ENCODE peak calls at places on chromosomes 2 and 18, in five cellular contexts. One of them, this sample, is unnamed.
A peak's percentile ranks its signal among the peaks of the same experiment; 100 is the strongest.

GRCh38 chr2:144535300-144535699 is 15.4 kb upstream of the ZEB2 start:
- ATAC-seq in HepG2: no peak
- ATAC-seq in K562: no peak
- ATAC-seq in A549: no peak
- ATAC-seq in upper lobe of left lung: no peak
- ATAC-seq in this sample: no peak

GRCh38 chr18:27959101-27959500 is 217.8 kb downstream of the CDH2 start:
- ATAC-seq in HepG2: no peak
- ATAC-seq in K562: no peak
- ATAC-seq in A549: no peak
- ATAC-seq in upper lobe of left lung: no peak
- ATAC-seq in this sample: no peak

GRCh38 chr2:46387292-46387691 is 90.1 kb downstream of the EPAS1 start:
- ATAC-seq in HepG2: no peak
- ATAC-seq in K562: no peak
- ATAC-seq in A549: no peak
- ATAC-seq in upper lobe of left lung: no peak
- ATAC-seq in this sample: no peak

GRCh38 chr2:168371273-168371992 is 84.6 kb upstream of the CERS6 start:
- ATAC-seq in HepG2: no peak
- ATAC-seq in K562: no peak
- ATAC-seq in A549: no peak
- ATAC-seq in upper lobe of left lung: no peak
- ATAC-seq in this sample: no peak

GRCh38 chr18:57437782-57438668 is 2.9 kb downstream of the ONECUT2 start:
- ATAC-seq in HepG2: peak; percentile 80
- ATAC-seq in K562: no peak
- ATAC-seq in A549: peak; percentile 90
- ATAC-seq in upper lobe of left lung: peak; percentile 28
- ATAC-seq in this sample: no peak

GRCh38 chr2:85994421-85994777 is 105.6 kb upstream of the ST3GAL5 start:
- ATAC-seq in HepG2: no peak
- ATAC-seq in K562: no peak
- ATAC-seq in A549: no peak
- ATAC-seq in upper lobe of left lung: no peak
- ATAC-seq in this sample: no peak

GRCh38 chr18:70333757-70334156 is 44.9 kb downstream of the SOCS6 start:
- ATAC-seq in HepG2: peak; percentile 71
- ATAC-seq in K562: no peak
- ATAC-seq in A549: peak; percentile 83
- ATAC-seq in upper lobe of left lung: peak; percentile 87
- ATAC-seq in this sample: no peak

GRCh38 chr2:216858312-216858711 is 1.6 kb downstream of the TNP1 start:
- ATAC-seq in HepG2: no peak
- ATAC-seq in K562: no peak
- ATAC-seq in A549: no peak
- ATAC-seq in upper lobe of left lung: no peak
- ATAC-seq in this sample: no peak

GRCh38 chr2:30421026-30421425 is 26.0 kb upstream of the LCLAT1 start:
- ATAC-seq in HepG2: no peak
- ATAC-seq in K562: peak; percentile 75
- ATAC-seq in A549: no peak
- ATAC-seq in upper lobe of left lung: no peak
- ATAC-seq in this sample: no peak

GRCh38 chr18:52367962-52368745 is 28.2 kb downstream of the DCC start:
- ATAC-seq in HepG2: no peak
- ATAC-seq in K562: no peak
- ATAC-seq in A549: no peak
- ATAC-seq in upper lobe of left lung: no peak
- ATAC-seq in this sample: no peak

GRCh38 chr2:10775036-10775780 is 37.4 kb downstream of the PDIA6 start:
- ATAC-seq in HepG2: no peak
- ATAC-seq in K562: no peak
- ATAC-seq in A549: no peak
- ATAC-seq in upper lobe of left lung: peak; percentile 49
- ATAC-seq in this sample: no peak

GRCh38 chr2:202514732-202515131 is 120.0 kb upstream of the FAM117B start:
- ATAC-seq in HepG2: no peak
- ATAC-seq in K562: no peak
- ATAC-seq in A549: no peak
- ATAC-seq in upper lobe of left lung: no peak
- ATAC-seq in this sample: no peak

GRCh38 chr2:152019732-152020131 is 79.1 kb downstream of the CACNB4 start:
- ATAC-seq in HepG2: no peak
- ATAC-seq in K562: no peak
- ATAC-seq in A549: no peak
- ATAC-seq in upper lobe of left lung: no peak
- ATAC-seq in this sample: no peak

GRCh38 chr2:69645026-69645425 is 1.5 kb upstream of the AAK1 start:
- ATAC-seq in HepG2: no peak
- ATAC-seq in K562: peak; percentile 6
- ATAC-seq in A549: no peak
- ATAC-seq in upper lobe of left lung: no peak
- ATAC-seq in this sample: no peak

GRCh38 chr18:44855681-44856080 is 175.0 kb downstream of the SETBP1 start:
- ATAC-seq in HepG2: no peak
- ATAC-seq in K562: no peak
- ATAC-seq in A549: no peak
- ATAC-seq in upper lobe of left lung: no peak
- ATAC-seq in this sample: no peak

GRCh38 chr2:30298302-30298701 is 67.0 kb downstream of the LBH start:
- ATAC-seq in HepG2: no peak
- ATAC-seq in K562: no peak
- ATAC-seq in A549: no peak
- ATAC-seq in upper lobe of left lung: no peak
- ATAC-seq in this sample: no peak

GRCh38 chr18:13415736-13416135 is 197.2 kb downstream of the LDLRAD4 start:
- ATAC-seq in HepG2: no peak
- ATAC-seq in K562: no peak
- ATAC-seq in A549: no peak
- ATAC-seq in upper lobe of left lung: no peak
- ATAC-seq in this sample: no peak

GRCh38 chr2:207635468-207636200 is 10.4 kb upstream of the METTL21A start:
- ATAC-seq in HepG2: peak; percentile 30
- ATAC-seq in K562: peak; percentile 49
- ATAC-seq in A549: peak; percentile 64
- ATAC-seq in upper lobe of left lung: no peak
- ATAC-seq in this sample: no peak

GRCh38 chr2:220192994-220193753 is 565.7 kb downstream of the SLC4A3 start:
- ATAC-seq in HepG2: no peak
- ATAC-seq in K562: no peak
- ATAC-seq in A549: peak; percentile 80
- ATAC-seq in upper lobe of left lung: peak; percentile 30
- ATAC-seq in this sample: no peak

GRCh38 chr2:183000846-183001245 is 37.4 kb downstream of the NCKAP1 start:
- ATAC-seq in HepG2: no peak
- ATAC-seq in K562: no peak
- ATAC-seq in A549: no peak
- ATAC-seq in upper lobe of left lung: no peak
- ATAC-seq in this sample: no peak

GRCh38 chr2:43110442-43110871 is 115.9 kb downstream of the ZFP36L2 start:
- ATAC-seq in HepG2: no peak
- ATAC-seq in K562: no peak
- ATAC-seq in A549: peak; percentile 72
- ATAC-seq in upper lobe of left lung: no peak
- ATAC-seq in this sample: peak; percentile 45

GRCh38 chr18:8625693-8626092 is 16.5 kb downstream of the RAB12 start:
- ATAC-seq in HepG2: no peak
- ATAC-seq in K562: no peak
- ATAC-seq in A549: no peak
- ATAC-seq in upper lobe of left lung: no peak
- ATAC-seq in this sample: no peak

GRCh38 chr18:23380001-23380550 is 73.0 kb upstream of the RIOK3 start:
- ATAC-seq in HepG2: no peak
- ATAC-seq in K562: no peak
- ATAC-seq in A549: peak; percentile 89
- ATAC-seq in upper lobe of left lung: peak; percentile 90
- ATAC-seq in this sample: no peak

GRCh38 chr2:96579422-96579821 is 42.9 kb downstream of the ARID5A start:
- ATAC-seq in HepG2: peak; percentile 61
- ATAC-seq in K562: no peak
- ATAC-seq in A549: peak; percentile 41
- ATAC-seq in upper lobe of left lung: peak; percentile 46
- ATAC-seq in this sample: no peak

GRCh38 chr2:96578731-96579130 is 42.2 kb downstream of the ARID5A start:
- ATAC-seq in HepG2: no peak
- ATAC-seq in K562: no peak
- ATAC-seq in A549: no peak
- ATAC-seq in upper lobe of left lung: no peak
- ATAC-seq in this sample: no peak

GRCh38 chr2:96575790-96576456 is 39.4 kb downstream of the ARID5A start:
- ATAC-seq in HepG2: no peak
- ATAC-seq in K562: no peak
- ATAC-seq in A549: no peak
- ATAC-seq in upper lobe of left lung: no peak
- ATAC-seq in this sample: no peak

DNA sequence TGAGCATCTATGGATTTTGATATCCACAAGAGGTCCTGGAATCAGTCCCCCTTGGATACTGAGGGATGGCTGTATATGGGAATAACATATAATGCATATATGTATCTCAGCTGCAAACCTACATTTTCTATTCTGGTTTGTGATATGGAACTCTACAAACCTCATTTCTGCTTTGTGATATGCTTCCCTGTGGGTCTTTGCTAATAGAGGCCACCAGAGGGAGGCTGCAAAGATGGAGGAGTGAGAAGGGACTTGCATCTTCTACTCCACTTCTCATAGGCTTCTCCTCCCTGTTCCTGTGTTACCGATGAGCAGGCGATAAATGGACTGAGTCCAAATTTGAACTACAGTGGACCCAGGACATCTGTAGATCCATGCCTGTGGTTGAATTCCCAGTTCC is 37.8 kb downstream of the ARID5A start:
- ATAC-seq in HepG2: peak; percentile 51
- ATAC-seq in K562: peak; percentile 47
- ATAC-seq in A549: peak; percentile 34
- ATAC-seq in upper lobe of left lung: no peak
- ATAC-seq in this sample: no peak
- TF ChIP-seq CTCF in HepG2: peak; percentile 19
- TF ChIP-seq CTCF in K562: peak; percentile 30
- TF ChIP-seq CTCF in A549: no peak
- TF ChIP-seq CTCF in upper lobe of left lung: no peak
- TF ChIP-seq CTCF in this sample: no peak

GRCh38 chr18:34223164-34223892 is 1.4 kb downstream of the NOL4 start:
- ATAC-seq in HepG2: peak; percentile 21
- ATAC-seq in K562: no peak
- ATAC-seq in A549: peak; percentile 37
- ATAC-seq in upper lobe of left lung: peak; percentile 43
- ATAC-seq in this sample: no peak

GRCh38 chr18:34222025-34222395 is 2.7 kb downstream of the NOL4 start:
- ATAC-seq in HepG2: no peak
- ATAC-seq in K562: no peak
- ATAC-seq in A549: no peak
- ATAC-seq in upper lobe of left lung: no peak
- ATAC-seq in this sample: no peak

GRCh38 chr18:34224423-34225217 is at the start of gene NOL4:
- ATAC-seq in HepG2: peak; percentile 87
- ATAC-seq in K562: no peak
- ATAC-seq in A549: peak; percentile 68
- ATAC-seq in upper lobe of left lung: no peak
- ATAC-seq in this sample: no peak

GRCh38 chr18:34223893-34224422 is 755 bp downstream of the NOL4 start:
- ATAC-seq in HepG2: no peak
- ATAC-seq in K562: no peak
- ATAC-seq in A549: no peak
- ATAC-seq in upper lobe of left lung: no peak
- ATAC-seq in this sample: no peak

DNA sequence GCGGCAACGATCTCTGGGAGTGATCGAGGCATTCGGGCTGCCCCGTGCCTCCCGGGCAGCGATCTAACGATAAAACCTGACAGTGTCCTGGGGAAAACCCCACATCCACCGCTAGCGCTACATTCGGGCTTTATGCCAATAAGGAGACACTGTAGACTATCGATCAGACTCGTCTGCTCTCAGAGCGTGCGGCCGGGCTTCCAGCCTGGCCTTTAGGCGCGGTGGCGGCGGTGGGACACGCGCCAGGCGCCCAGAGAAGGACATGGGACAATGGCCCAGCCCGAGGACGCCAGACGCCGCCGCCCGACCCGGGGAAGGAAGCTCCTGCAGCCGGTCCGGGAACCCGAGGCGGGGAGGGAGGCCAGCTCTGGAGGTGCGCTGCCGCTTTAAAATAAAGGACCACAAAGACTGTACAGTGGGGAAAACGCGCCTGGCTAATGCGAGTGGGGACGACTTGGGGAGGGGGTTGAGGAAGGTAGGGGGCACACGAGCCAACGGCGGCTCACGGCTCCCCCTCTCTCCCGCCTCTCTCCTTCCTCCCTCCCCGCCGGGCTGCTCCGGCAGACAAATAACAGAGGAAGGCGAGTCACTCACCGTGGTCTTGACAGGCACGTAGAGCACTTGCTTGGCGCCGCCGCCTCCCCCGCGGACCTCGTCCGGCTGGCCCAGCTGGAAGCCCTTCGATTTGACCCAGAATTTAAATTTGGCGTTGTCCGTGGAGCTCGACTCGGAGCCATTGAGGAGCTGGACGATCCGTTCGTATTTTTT is 2.1 kb downstream of the NOL4 start:
- ATAC-seq in HepG2: peak; percentile 39
- ATAC-seq in K562: no peak
- ATAC-seq in A549: peak; percentile 53
- ATAC-seq in upper lobe of left lung: no peak
- ATAC-seq in this sample: no peak
- TF ChIP-seq EP300 in HepG2: no peak
- TF ChIP-seq EP300 in K562: no peak
- TF ChIP-seq EP300 in A549: no peak
- TF ChIP-seq EP300 in upper lobe of left lung: no peak
- TF ChIP-seq EP300 in this sample: no peak

DNA sequence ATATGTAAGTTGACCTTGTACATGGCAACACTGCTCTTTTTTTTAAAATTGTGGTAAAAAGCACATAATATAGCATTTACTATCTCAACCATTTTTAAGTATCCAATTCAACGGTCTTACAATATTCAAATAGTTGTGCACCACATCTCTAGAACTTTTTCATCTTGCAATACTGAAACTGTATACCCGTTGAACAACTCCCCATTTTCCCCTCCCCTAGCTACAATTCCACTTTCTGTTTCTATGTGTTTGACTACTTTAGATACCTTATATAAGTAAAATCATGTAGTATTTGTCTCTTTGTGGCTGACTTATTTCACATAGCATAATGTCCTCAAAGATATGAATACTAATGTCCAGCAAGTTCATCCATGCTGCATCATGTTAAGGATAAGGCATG is 452.1 kb downstream of the TXNL1 start:
- ATAC-seq in HepG2: no peak
- ATAC-seq in K562: no peak
- ATAC-seq in A549: no peak
- ATAC-seq in upper lobe of left lung: no peak
- ATAC-seq in this sample: no peak
- H3K27ac ChIP-seq in HepG2: no peak overlapping the region
- H3K27ac ChIP-seq in K562: no peak overlapping the region
- H3K27ac ChIP-seq in A549: no peak overlapping the region
- H3K27ac ChIP-seq in upper lobe of left lung: no peak overlapping the region
- H3K27ac ChIP-seq in this sample: no peak overlapping the region

DNA sequence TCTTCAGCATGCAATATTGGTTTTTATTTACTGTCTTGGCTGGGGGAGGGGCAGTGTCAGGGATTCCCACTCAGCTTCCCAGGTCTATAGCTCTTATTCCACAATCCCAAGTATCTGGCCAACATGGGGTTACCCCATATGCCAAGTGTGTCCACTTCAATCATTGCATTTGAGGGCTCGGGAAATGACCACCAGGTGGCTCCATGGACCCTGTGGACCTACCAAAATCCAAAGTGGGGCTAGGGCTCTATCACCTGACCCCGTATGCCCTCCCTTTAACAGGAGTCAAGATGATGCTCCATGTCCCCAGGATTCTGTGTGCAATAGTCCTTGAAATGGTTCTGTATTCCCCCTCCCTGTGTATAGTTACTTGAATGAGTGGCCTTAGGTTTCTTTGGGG is 12.1 kb upstream of the TRAF3IP1 start:
- ATAC-seq in HepG2: peak; percentile 16
- ATAC-seq in K562: peak; percentile 76
- ATAC-seq in A549: peak; percentile 67
- ATAC-seq in upper lobe of left lung: no peak
- ATAC-seq in this sample: no peak
- TF ChIP-seq CTCF in HepG2: peak; percentile 50
- TF ChIP-seq CTCF in K562: peak; percentile 57
- TF ChIP-seq CTCF in A549: peak; percentile 18
- TF ChIP-seq CTCF in upper lobe of left lung: no peak
- TF ChIP-seq CTCF in this sample: no peak